ENCODE peak calls at places on chromosomes 3 and 15, in four cellular contexts. Z, E, C and Q are unnamed samples.
A peak's percentile ranks its signal among the peaks of the same experiment; 100 is the strongest.

GRCh38 chr3:24365168-24365567 is 129.5 kb downstream of the THRB start:
- DNase-seq in Z (no peak), E (no peak), C (peak; percentile 31), Q (peak; percentile 90)

GRCh38 chr3:188214442-188214841 is 60.5 kb downstream of the LPP start:
- DNase-seq in Z (no peak), E (peak; percentile 82), C (no peak), Q (no peak)

GRCh38 chr3:30924763-30925162 is 30.3 kb upstream of the GADL1 start:
- DNase-seq in Z (no peak), E (no peak), C (no peak), Q (peak; percentile 67)

GRCh38 chr15:101014921-101015841 is 96.0 kb downstream of the LRRK1 start:
- DNase-seq in Z (peak; percentile 71), E (peak; percentile 45), C (peak; percentile 69), Q (peak; percentile 64)

GRCh38 chr3:180678231-180678630 is 1.1 kb downstream of the CCDC39 start:
- DNase-seq in Z (no peak), E (no peak), C (no peak), Q (no peak)

GRCh38 chr3:187714404-187714979 is 12.1 kb upstream of the RTP2 start:
- DNase-seq in Z (peak; percentile 77), E (peak; percentile 82), C (no peak), Q (peak; percentile 80)

GRCh38 chr3:73719877-73720276 is 95.1 kb upstream of the PDZRN3 start:
- DNase-seq in Z (no peak), E (no peak), C (peak; percentile 18), Q (no peak)

GRCh38 chr15:76204558-76204845 is 106.8 kb downstream of the ETFA start:
- DNase-seq in Z (no peak), E (no peak), C (no peak), Q (no peak)

GRCh38 chr15:101172421-101173097 is 79.3 kb downstream of the CHSY1 start:
- DNase-seq in Z (peak; percentile 71), E (no peak), C (no peak), Q (no peak)

GRCh38 chr15:67064607-67065530 is 533 bp upstream of the SMAD3 start:
- DNase-seq in Z (no peak), E (no peak), C (peak; percentile 69), Q (no peak)

GRCh38 chr3:64995857-64996564 is 308.2 kb upstream of the ADAMTS9 start:
- DNase-seq in Z (no peak), E (no peak), C (no peak), Q (no peak)

GRCh38 chr15:83320831-83321230 is 36.4 kb upstream of the BNC1 start:
- DNase-seq in Z (no peak), E (no peak), C (no peak), Q (no peak)

GRCh38 chr3:156525808-156526207 is 29.1 kb downstream of the SSR3 start:
- DNase-seq in Z (no peak), E (no peak), C (no peak), Q (no peak)

GRCh38 chr3:32842531-32842931 is 24.7 kb downstream of the TRIM71 start:
- DNase-seq in Z (peak; percentile 69), E (peak; percentile 12), C (no peak), Q (no peak)

GRCh38 chr3:60935709-60936108 is 315.5 kb downstream of the FHIT start:
- DNase-seq in Z (no peak), E (no peak), C (no peak), Q (no peak)

GRCh38 chr3:115999598-115999997 is 376.3 kb downstream of the GAP43 start:
- DNase-seq in Z (no peak), E (no peak), C (no peak), Q (no peak)

GRCh38 chr3:131242201-131242600 is 139.4 kb upstream of the NUDT16 start:
- DNase-seq in Z (no peak), E (no peak), C (no peak), Q (no peak)

GRCh38 chr3:45571216-45571615 is 23.3 kb upstream of the LIMD1 start:
- DNase-seq in Z (no peak), E (no peak), C (no peak), Q (no peak)

GRCh38 chr15:31024979-31025378 is 33.6 kb upstream of the MTMR10 start:
- DNase-seq in Z (no peak), E (no peak), C (no peak), Q (no peak)

GRCh38 chr3:196694941-196695848 is 16.9 kb downstream of the CEP19 start:
- DNase-seq in Z (no peak), E (no peak), C (no peak), Q (no peak)

GRCh38 chr15:44296625-44297524 is 8.4 kb downstream of the GOLM2 start:
- DNase-seq in Z (no peak), E (no peak), C (no peak), Q (no peak)

GRCh38 chr3:51706788-51707731 is at the start of gene GRM2:
- DNase-seq in Z (peak; percentile 34), E (no peak), C (peak; percentile 73), Q (peak; percentile 57)

GRCh38 chr3:160390554-160391138 is 8.4 kb downstream of the IFT80 start:
- DNase-seq in Z (no peak), E (no peak), C (no peak), Q (no peak)

GRCh38 chr3:135325096-135325495 is 530.0 kb downstream of the EPHB1 start:
- DNase-seq in Z (no peak), E (no peak), C (no peak), Q (no peak)

GRCh38 chr15:41585140-41586047 is 26.4 kb downstream of the TYRO3 start:
- DNase-seq in Z (no peak), E (no peak), C (peak; percentile 62), Q (no peak)

GRCh38 chr15:66684136-66684681 is 17.8 kb upstream of the SMAD6 start:
- DNase-seq in Z (no peak), E (no peak), C (no peak), Q (no peak)

GRCh38 chr3:70038671-70039070 is 39.1 kb downstream of the SAMMSON start:
- DNase-seq in Z (no peak), E (no peak), C (no peak), Q (no peak)

GRCh38 chr3:129370248-129370964 is 58.0 kb downstream of the EFCAB12 start:
- DNase-seq in Z (no peak), E (no peak), C (no peak), Q (no peak)

GRCh38 chr15:41340189-41340695 is 7.6 kb downstream of the NUSAP1 start:
- DNase-seq in Z (no peak), E (no peak), C (no peak), Q (no peak)

GRCh38 chr3:169759256-169759655 is 5.6 kb downstream of the TERC start:
- DNase-seq in Z (no peak), E (peak; percentile 29), C (no peak), Q (no peak)

GRCh38 chr3:63753567-63753966 is 65.5 kb upstream of the C3orf49 start:
- DNase-seq in Z (no peak), E (no peak), C (no peak), Q (no peak)

GRCh38 chr3:15420871-15421270 is 6.5 kb downstream of the METTL6 start:
- DNase-seq in Z (no peak), E (no peak), C (no peak), Q (no peak)

GRCh38 chr3:4524423-4524769 is 31.2 kb downstream of the ITPR1 start:
- DNase-seq in Z (no peak), E (no peak), C (no peak), Q (no peak)

GRCh38 chr3:31581660-31582059 is 48.9 kb downstream of the STT3B start:
- DNase-seq in Z (no peak), E (no peak), C (no peak), Q (no peak)

GRCh38 chr15:90001683-90002427 is 731 bp downstream of the ZNF710 start:
- DNase-seq in Z (peak; percentile 69), E (peak; percentile 57), C (peak; percentile 76), Q (peak; percentile 82)

GRCh38 chr15:99275061-99275460 is 23.8 kb downstream of the LRRC28 start:
- DNase-seq in Z (no peak), E (no peak), C (no peak), Q (no peak)

GRCh38 chr3:147945968-147946519 is 536.9 kb downstream of the ZIC1 start:
- DNase-seq in Z (peak; percentile 24), E (no peak), C (peak; percentile 16), Q (no peak)

GRCh38 chr3:131361464-131362421 is 19.8 kb upstream of the NUDT16 start:
- DNase-seq in Z (no peak), E (no peak), C (peak; percentile 81), Q (peak; percentile 89)

DNA sequence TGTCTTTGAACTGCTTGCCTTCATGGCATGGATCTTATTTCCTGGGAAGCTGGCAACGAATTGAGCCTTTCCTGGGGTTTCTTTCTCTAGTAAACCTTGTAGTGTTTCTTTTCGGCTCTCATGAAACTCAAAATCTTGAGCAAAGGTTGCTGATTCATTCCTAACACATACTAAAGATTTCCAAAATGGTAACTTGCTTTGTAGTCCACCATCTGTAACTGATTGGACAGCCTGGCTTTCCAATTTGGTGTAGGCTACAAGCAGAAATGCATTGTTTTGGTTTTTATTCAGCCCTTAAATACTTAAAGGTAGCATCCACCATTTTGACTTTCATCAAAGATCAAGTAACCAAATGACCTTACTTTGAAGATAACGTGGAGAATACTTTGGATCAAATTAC is 38.1 kb downstream of the LRTM1 start:
- DNase-seq in Z (no peak), E (no peak), C (no peak), Q (no peak)
- H3K27ac ChIP-seq in Z (no peak overlapping the region), E (no peak overlapping the region), C (no peak overlapping the region), Q (no peak overlapping the region)

GRCh38 chr15:80660114-80660513 is 35.0 kb upstream of the ABHD17C start:
- DNase-seq in Z (no peak), E (no peak), C (no peak), Q (no peak)
- TF ChIP-seq CTCF in Z (no peak), E (no peak), C (peak; percentile 30), Q (peak; percentile 40)

DNA sequence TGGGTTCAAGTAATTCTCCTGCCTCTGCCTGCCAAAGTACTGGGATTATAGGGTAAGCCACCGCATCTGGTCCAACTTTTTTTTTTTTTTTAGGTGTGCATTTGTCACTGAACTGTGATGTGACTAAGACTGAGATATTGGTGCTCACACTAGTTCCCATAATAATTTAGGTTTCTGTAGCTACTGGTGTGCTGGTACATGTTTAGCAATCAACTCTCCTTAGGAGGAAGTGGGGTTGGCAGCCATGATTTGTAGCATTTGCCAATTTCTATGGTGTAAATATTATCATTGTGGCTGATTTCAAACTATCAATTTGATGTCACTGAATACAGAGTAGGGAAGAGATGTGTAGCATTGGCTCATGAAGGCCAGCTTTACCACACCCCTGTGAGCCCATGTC is 372.7 kb downstream of the EDEM1 start:
- DNase-seq in Z (no peak), E (no peak), C (no peak), Q (no peak)
- H3K27ac ChIP-seq in Z (no peak overlapping the region), E (no peak overlapping the region), C (no peak overlapping the region), Q (no peak overlapping the region)

GRCh38 chr15:94019062-94019461 is 212.3 kb upstream of the MCTP2 start:
- DNase-seq in Z (no peak), E (no peak), C (no peak), Q (no peak)
- TF ChIP-seq CTCF in Z (no peak), E (no peak), C (no peak), Q (no peak)

GRCh38 chr3:119294402-119294888 is 262 bp downstream of the ARHGAP31 start:
- DNase-seq in Z (peak; percentile 45), E (peak; percentile 57), C (peak; percentile 57), Q (peak; percentile 64)

GRCh38 chr3:119293105-119293683 is 989 bp upstream of the ARHGAP31 start:
- DNase-seq in Z (no peak), E (no peak), C (no peak), Q (no peak)

GRCh38 chr3:119292666-119293065 is 1.5 kb upstream of the ARHGAP31 start:
- DNase-seq in Z (no peak), E (peak; percentile 54), C (no peak), Q (no peak)

GRCh38 chr3:119294889-119295769 is 946 bp downstream of the ARHGAP31 start:
- DNase-seq in Z (peak; percentile 22), E (peak; percentile 57), C (peak; percentile 31), Q (peak; percentile 36)

GRCh38 chr3:119293761-119294401 is at the start of gene ARHGAP31:
- DNase-seq in Z (peak; percentile 85), E (peak; percentile 70), C (peak; percentile 65), Q (peak; percentile 59)
- H3K27ac ChIP-seq in Z (no peak within 1 kb of the TSS), E (peak within 1 kb of the TSS; percentile 44), C (peak within 1 kb of the TSS; percentile 78), Q (peak within 1 kb of the TSS; percentile 95)